ENCODE peak calls at places on chromosomes 13 and 19, in four cellular contexts. One of them, this sample, is unnamed.

GRCh38 chr19:49355890-49356289 is 6.3 kb downstream of the TEAD2 start:
- DNase-seq in tibial artery: no peak
- DNase-seq in adrenal gland: peak; percentile 44
- DNase-seq in CD8-positive, alpha-beta T cell: no peak
- DNase-seq in this sample: no peak

GRCh38 chr19:12833747-12834417 is 497 bp downstream of the RTBDN start:
- DNase-seq in tibial artery: no peak
- DNase-seq in adrenal gland: peak; percentile 35
- DNase-seq in CD8-positive, alpha-beta T cell: peak; percentile 22
- DNase-seq in this sample: no peak

GRCh38 chr13:45538382-45538781 is 73.6 kb downstream of the COG3 start:
- DNase-seq in tibial artery: no peak
- DNase-seq in adrenal gland: no peak
- DNase-seq in CD8-positive, alpha-beta T cell: no peak
- DNase-seq in this sample: no peak

GRCh38 chr19:55196803-55197202 is 12.5 kb downstream of the PTPRH start:
- DNase-seq in tibial artery: no peak
- DNase-seq in adrenal gland: no peak
- DNase-seq in CD8-positive, alpha-beta T cell: no peak
- DNase-seq in this sample: no peak

GRCh38 chr13:50267917-50268316 is 252.7 kb downstream of the KCNRG start:
- DNase-seq in tibial artery: no peak
- DNase-seq in adrenal gland: no peak
- DNase-seq in CD8-positive, alpha-beta T cell: no peak
- DNase-seq in this sample: no peak

GRCh38 chr13:77207943-77208342 is 119.0 kb downstream of the MYCBP2 start:
- DNase-seq in tibial artery: no peak
- DNase-seq in adrenal gland: no peak
- DNase-seq in CD8-positive, alpha-beta T cell: no peak
- DNase-seq in this sample: no peak

GRCh38 chr13:27919299-27919933 is 384 bp upstream of the PDX1 start:
- DNase-seq in tibial artery: no peak
- DNase-seq in adrenal gland: no peak
- DNase-seq in CD8-positive, alpha-beta T cell: no peak
- DNase-seq in this sample: no peak

GRCh38 chr19:37990362-37990761 is 83.4 kb downstream of the SIPA1L3 start:
- DNase-seq in tibial artery: no peak
- DNase-seq in adrenal gland: no peak
- DNase-seq in CD8-positive, alpha-beta T cell: no peak
- DNase-seq in this sample: no peak

GRCh38 chr13:63435668-63436275 is 2020.1 kb upstream of the PCDH20 start:
- DNase-seq in tibial artery: no peak
- DNase-seq in adrenal gland: no peak
- DNase-seq in CD8-positive, alpha-beta T cell: no peak
- DNase-seq in this sample: no peak

GRCh38 chr19:33302175-33302973 is at the start of gene CEBPA:
- DNase-seq in tibial artery: peak; percentile 81
- DNase-seq in adrenal gland: peak; percentile 63
- DNase-seq in CD8-positive, alpha-beta T cell: peak; percentile 41
- DNase-seq in this sample: peak; percentile 54

GRCh38 chr13:44760434-44760833 is 184.3 kb upstream of the TSC22D1 start:
- DNase-seq in tibial artery: no peak
- DNase-seq in adrenal gland: no peak
- DNase-seq in CD8-positive, alpha-beta T cell: no peak
- DNase-seq in this sample: no peak

GRCh38 chr13:72198042-72198441 is 331.0 kb upstream of the DACH1 start:
- DNase-seq in tibial artery: no peak
- DNase-seq in adrenal gland: no peak
- DNase-seq in CD8-positive, alpha-beta T cell: no peak
- DNase-seq in this sample: no peak

GRCh38 chr19:45653634-45654033 is 14.4 kb upstream of the GIPR start:
- DNase-seq in tibial artery: no peak
- DNase-seq in adrenal gland: no peak
- DNase-seq in CD8-positive, alpha-beta T cell: no peak
- DNase-seq in this sample: no peak

GRCh38 chr13:44679602-44680001 is 103.5 kb upstream of the TSC22D1 start:
- DNase-seq in tibial artery: no peak
- DNase-seq in adrenal gland: no peak
- DNase-seq in CD8-positive, alpha-beta T cell: no peak
- DNase-seq in this sample: no peak

GRCh38 chr13:20633802-20634201 is 66.8 kb downstream of the IFT88 start:
- DNase-seq in tibial artery: no peak
- DNase-seq in adrenal gland: no peak
- DNase-seq in CD8-positive, alpha-beta T cell: no peak
- DNase-seq in this sample: no peak

GRCh38 chr13:51681037-51681678 is 96.9 kb downstream of the WDFY2 start:
- DNase-seq in tibial artery: no peak
- DNase-seq in adrenal gland: no peak
- DNase-seq in CD8-positive, alpha-beta T cell: no peak
- DNase-seq in this sample: no peak

GRCh38 chr19:2332341-2333026 is 4.0 kb downstream of the SPPL2B start:
- DNase-seq in tibial artery: no peak
- DNase-seq in adrenal gland: no peak
- DNase-seq in CD8-positive, alpha-beta T cell: peak; percentile 56
- DNase-seq in this sample: no peak
- H3K27ac ChIP-seq in tibial artery: no peak overlapping the region
- H3K27ac ChIP-seq in adrenal gland: no peak overlapping the region
- H3K27ac ChIP-seq in CD8-positive, alpha-beta T cell: peak overlapping the region; percentile 45
- H3K27ac ChIP-seq in this sample: peak overlapping the region; percentile 88

GRCh38 chr13:113906566-113906965 is 42.7 kb upstream of the GAS6 start:
- DNase-seq in tibial artery: peak; percentile 77
- DNase-seq in adrenal gland: no peak
- DNase-seq in CD8-positive, alpha-beta T cell: no peak
- DNase-seq in this sample: no peak
- H3K27ac ChIP-seq in tibial artery: peak overlapping the region; percentile 7
- H3K27ac ChIP-seq in adrenal gland: no peak overlapping the region
- H3K27ac ChIP-seq in CD8-positive, alpha-beta T cell: no peak overlapping the region
- H3K27ac ChIP-seq in this sample: no peak overlapping the region

GRCh38 chr13:114144606-114145244 is 12.3 kb upstream of the RASA3 start:
- DNase-seq in tibial artery: peak; percentile 23
- DNase-seq in adrenal gland: no peak
- DNase-seq in CD8-positive, alpha-beta T cell: no peak
- DNase-seq in this sample: no peak
- H3K27ac ChIP-seq in tibial artery: no peak overlapping the region
- H3K27ac ChIP-seq in adrenal gland: no peak overlapping the region
- H3K27ac ChIP-seq in CD8-positive, alpha-beta T cell: peak overlapping the region; percentile 86
- H3K27ac ChIP-seq in this sample: no peak overlapping the region

DNA sequence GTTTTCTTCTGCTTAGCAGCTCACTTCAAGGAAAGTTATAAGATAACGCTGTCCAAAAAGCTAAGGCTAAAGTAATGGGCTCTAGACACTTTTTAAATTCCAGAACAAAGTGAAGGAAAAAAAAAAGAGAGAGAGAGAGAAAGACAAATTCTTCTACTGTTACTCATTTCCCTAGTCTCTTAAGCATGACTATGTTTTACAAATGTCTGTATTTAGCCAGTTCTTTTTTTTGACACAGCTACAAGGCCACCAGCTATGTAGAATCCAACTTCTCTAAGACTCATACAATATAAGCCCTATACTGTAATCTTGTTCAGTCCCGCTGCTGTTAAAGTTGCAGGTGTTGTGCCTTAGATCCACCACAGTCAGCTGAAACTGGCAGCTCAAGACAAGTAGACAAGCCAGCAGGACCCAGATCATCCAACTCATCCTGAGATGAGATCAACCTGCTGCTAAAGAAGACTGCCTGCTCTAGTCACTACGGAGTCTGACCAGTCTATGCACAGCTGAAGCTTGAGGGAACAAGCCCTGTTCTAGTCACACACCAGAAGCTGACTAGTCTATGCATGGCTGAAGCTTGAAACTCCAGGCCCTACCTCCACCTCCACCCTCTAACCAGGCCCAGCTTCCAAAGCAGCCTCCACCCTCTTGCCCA is 10.3 kb upstream of the ZNF83 start:
- DNase-seq in tibial artery: no peak
- DNase-seq in adrenal gland: no peak
- DNase-seq in CD8-positive, alpha-beta T cell: no peak
- DNase-seq in this sample: no peak
- H3K27ac ChIP-seq in tibial artery: peak overlapping the region; percentile 65
- H3K27ac ChIP-seq in adrenal gland: peak overlapping the region; percentile 57
- H3K27ac ChIP-seq in CD8-positive, alpha-beta T cell: no peak overlapping the region
- H3K27ac ChIP-seq in this sample: no peak overlapping the region

DNA sequence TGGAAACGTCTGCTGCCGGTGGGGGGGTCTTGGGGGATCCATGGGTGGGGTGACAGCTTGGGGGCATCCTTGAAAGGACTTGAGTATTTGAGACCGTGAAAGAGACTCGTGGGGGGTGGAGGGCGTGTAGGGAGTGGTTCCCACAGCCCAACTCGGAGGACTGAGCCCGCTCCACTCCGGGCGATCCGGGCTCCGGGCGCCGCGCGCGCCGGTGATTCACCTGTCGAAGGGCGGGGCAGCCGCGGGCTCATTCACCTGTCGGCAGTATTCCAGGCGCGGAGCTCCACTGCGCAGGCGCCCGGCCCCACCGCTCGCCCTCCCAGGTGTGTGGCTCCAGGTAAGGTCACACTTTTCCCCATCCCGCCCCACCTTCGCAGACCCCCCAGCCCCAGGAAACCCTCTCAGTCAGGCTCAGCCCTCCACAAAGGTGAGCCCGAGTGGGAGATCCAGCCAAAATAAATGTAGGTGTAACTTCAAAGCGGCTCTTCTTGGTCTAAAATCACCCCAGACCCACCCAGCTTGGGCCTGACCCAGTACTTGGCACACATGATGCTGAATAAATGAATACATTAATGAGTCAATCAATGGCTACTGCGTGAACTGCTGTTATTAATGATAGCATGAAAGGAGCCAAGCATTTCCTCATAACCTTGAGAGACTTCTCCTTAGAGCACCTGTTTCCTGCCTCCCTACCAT is 4.7 kb downstream of the NOTCH3 start:
- DNase-seq in tibial artery: peak; percentile 81
- DNase-seq in adrenal gland: no peak
- DNase-seq in CD8-positive, alpha-beta T cell: no peak
- DNase-seq in this sample: no peak
- H3K27ac ChIP-seq in tibial artery: peak overlapping the region; percentile 99
- H3K27ac ChIP-seq in adrenal gland: no peak overlapping the region
- H3K27ac ChIP-seq in CD8-positive, alpha-beta T cell: no peak overlapping the region
- H3K27ac ChIP-seq in this sample: peak overlapping the region; percentile 26

DNA sequence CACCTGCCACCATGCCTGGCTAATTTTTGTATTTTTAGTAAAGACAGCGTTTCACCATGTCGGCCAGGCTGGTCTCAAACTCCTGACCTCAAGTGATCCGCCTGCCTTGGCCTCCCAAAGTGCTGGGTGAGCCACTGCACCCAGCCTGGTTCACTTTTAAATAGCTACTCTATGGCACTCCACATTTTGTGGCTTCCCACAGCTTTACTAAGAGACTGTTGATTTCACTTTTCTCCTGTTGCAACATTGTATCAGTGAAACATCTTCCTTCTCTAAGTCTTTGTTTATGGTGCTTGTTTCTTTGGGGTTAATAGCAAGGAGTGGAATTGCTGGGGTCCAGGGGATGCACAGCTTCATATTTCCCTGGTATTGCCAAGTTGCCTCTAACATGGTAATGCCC is 12.3 kb downstream of the TMEM38A start:
- DNase-seq in tibial artery: no peak
- DNase-seq in adrenal gland: no peak
- DNase-seq in CD8-positive, alpha-beta T cell: no peak
- DNase-seq in this sample: no peak
- H3K27ac ChIP-seq in tibial artery: no peak overlapping the region
- H3K27ac ChIP-seq in adrenal gland: no peak overlapping the region
- H3K27ac ChIP-seq in CD8-positive, alpha-beta T cell: no peak overlapping the region
- H3K27ac ChIP-seq in this sample: no peak overlapping the region

DNA sequence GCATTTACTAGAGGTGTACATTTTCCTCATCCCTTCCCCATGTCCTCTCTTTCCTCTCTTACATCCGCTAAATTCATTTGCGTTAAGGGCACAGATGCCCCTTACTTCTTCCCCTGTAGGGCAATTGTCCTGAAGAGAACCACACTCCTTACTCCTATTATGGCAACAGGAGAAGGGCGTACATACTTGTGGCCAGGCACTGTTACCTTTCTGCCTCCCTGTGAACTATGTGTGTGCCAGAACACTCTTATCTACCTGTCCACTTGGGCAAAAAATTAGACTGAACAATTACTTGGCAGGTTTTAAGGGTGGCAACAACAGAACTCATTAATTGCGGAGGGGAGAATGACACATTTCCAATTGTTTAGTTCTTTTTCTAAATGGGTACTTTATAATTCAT is 152.5 kb downstream of the RGCC start:
- DNase-seq in tibial artery: no peak
- DNase-seq in adrenal gland: no peak
- DNase-seq in CD8-positive, alpha-beta T cell: no peak
- DNase-seq in this sample: no peak
- H3K27ac ChIP-seq in tibial artery: no peak overlapping the region
- H3K27ac ChIP-seq in adrenal gland: no peak overlapping the region
- H3K27ac ChIP-seq in CD8-positive, alpha-beta T cell: no peak overlapping the region
- H3K27ac ChIP-seq in this sample: no peak overlapping the region

This sample was measured in caudate nucleus.